ENCODE peak calls at places on chromosomes 3 and 15, in five cellular contexts. P is WERI-Rb-1, E is dorsolateral prefrontal cortex, X is ovary, D is hepatocyte. H is an unnamed sample.

GRCh38 chr15:69059170-69059943 is 44.9 kb downstream of the NOX5 start:
- DNase-seq in P (peak; percentile 91), E (peak; percentile 95), X (peak; percentile 90), D (peak; percentile 93), H (peak; percentile 89)

GRCh38 chr3:195095035-195095703 is 175.8 kb downstream of the XXYLT1 start:
- DNase-seq in P (no peak), E (no peak), X (no peak), D (no peak), H (peak; percentile 8)

GRCh38 chr15:76335129-76335850 is 1.3 kb upstream of the ISL2 start:
- DNase-seq in P (peak; percentile 15), E (no peak), X (no peak), D (no peak), H (no peak)

GRCh38 chr3:46947981-46948791 is 28.4 kb downstream of the CCDC12 start:
- DNase-seq in P (peak; percentile 81), E (no peak), X (no peak), D (peak; percentile 91), H (peak; percentile 51)

GRCh38 chr3:145692751-145693150 is 468.2 kb downstream of the PLOD2 start:
- DNase-seq in P (no peak), E (no peak), X (no peak), D (no peak), H (no peak)

GRCh38 chr15:59172289-59172901 is 34.2 kb upstream of the LDHAL6B start:
- DNase-seq in P (no peak), E (no peak), X (no peak), D (no peak), H (no peak)

GRCh38 chr3:10531031-10531430 is 25.6 kb upstream of the ATP2B2 start:
- DNase-seq in P (no peak), E (peak; percentile 16), X (no peak), D (no peak), H (no peak)

GRCh38 chr3:36796896-36797295 is 32.5 kb upstream of the DCLK3 start:
- DNase-seq in P (no peak), E (no peak), X (no peak), D (peak; percentile 22), H (no peak)

GRCh38 chr3:171372694-171373093 is 87.5 kb downstream of the TNIK start:
- DNase-seq in P (no peak), E (no peak), X (no peak), D (no peak), H (no peak)

GRCh38 chr3:109081746-109082510 is 36.0 kb downstream of the MORC1 start:
- DNase-seq in P (peak; percentile 28), E (no peak), X (no peak), D (peak; percentile 70), H (no peak)

GRCh38 chr3:13812039-13812438 is 67.8 kb downstream of the WNT7A start:
- DNase-seq in P (no peak), E (peak; percentile 68), X (no peak), D (no peak), H (no peak)

GRCh38 chr3:57977755-57978715 is 30.2 kb upstream of the FLNB start:
- DNase-seq in P (no peak), E (no peak), X (no peak), D (peak; percentile 65), H (no peak)

GRCh38 chr15:31440754-31441298 is 114.2 kb downstream of the KLF13 start:
- DNase-seq in P (no peak), E (no peak), X (peak; percentile 42), D (peak; percentile 49), H (peak; percentile 67)

GRCh38 chr3:58532794-58533220 is 4.2 kb downstream of the ACOX2 start:
- DNase-seq in P (peak; percentile 81), E (peak; percentile 77), X (peak; percentile 70), D (peak; percentile 89), H (peak; percentile 68)

GRCh38 chr3:55042591-55042990 is 114.7 kb upstream of the LRTM1 start:
- DNase-seq in P (no peak), E (no peak), X (no peak), D (no peak), H (no peak)

GRCh38 chr15:85412956-85413854 is 32.8 kb downstream of the AKAP13 start:
- DNase-seq in P (no peak), E (no peak), X (peak; percentile 46), D (peak; percentile 68), H (peak; percentile 35)
- H3K4me3 ChIP-seq in P (no peak overlapping the region), E (no peak overlapping the region), X (no peak overlapping the region), D (no peak overlapping the region), H (peak overlapping the region; percentile 44)

GRCh38 chr15:33908396-33908795 is 59.9 kb upstream of the CHRM5 start:
- DNase-seq in P (no peak), E (no peak), X (no peak), D (no peak), H (no peak)

GRCh38 chr15:33902043-33902442 is 66.3 kb upstream of the CHRM5 start:
- DNase-seq in P (no peak), E (no peak), X (no peak), D (no peak), H (no peak)

GRCh38 chr15:33907326-33907725 is 61.0 kb upstream of the CHRM5 start:
- DNase-seq in P (no peak), E (no peak), X (no peak), D (no peak), H (no peak)

GRCh38 chr15:33903661-33904060 is 64.6 kb upstream of the CHRM5 start:
- DNase-seq in P (no peak), E (no peak), X (no peak), D (no peak), H (no peak)
- H3K27ac ChIP-seq in P (no peak overlapping the region), E (no peak overlapping the region), X (no peak overlapping the region), D (no peak overlapping the region), H (no peak overlapping the region)

DNA sequence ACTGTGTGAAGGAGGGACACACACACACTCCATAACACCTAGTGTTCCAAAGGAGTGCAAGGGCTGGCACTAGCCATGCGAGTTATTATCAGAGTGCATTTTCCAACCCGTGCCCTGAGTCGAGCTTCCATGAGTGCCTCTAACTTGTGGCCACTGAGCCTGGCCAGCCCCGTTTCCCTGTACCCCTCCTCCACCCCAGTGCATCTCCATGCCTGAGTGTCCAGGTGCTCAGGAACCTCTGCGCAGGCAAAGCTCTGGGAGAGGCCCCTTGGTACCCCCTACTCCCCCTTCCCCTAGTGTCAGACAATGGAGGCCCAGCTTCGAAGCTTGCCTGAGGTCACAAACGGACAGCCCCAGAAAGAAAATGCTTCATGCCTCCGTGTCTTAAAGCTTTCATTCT is 45.2 kb upstream of the HES1 start:
- DNase-seq in P (no peak), E (no peak), X (no peak), D (no peak), H (no peak)
- H3K4me3 ChIP-seq in P (no peak overlapping the region), E (no peak overlapping the region), X (no peak overlapping the region), D (no peak overlapping the region), H (no peak overlapping the region)

GRCh38 chr3:71110531-71111222 is 472.9 kb downstream of the FOXP1 start:
- DNase-seq in P (no peak), E (no peak), X (no peak), D (no peak), H (no peak)

GRCh38 chr3:71112576-71112975 is 471.0 kb downstream of the FOXP1 start:
- DNase-seq in P (no peak), E (no peak), X (no peak), D (no peak), H (no peak)

GRCh38 chr3:71109241-71109976 is 474.1 kb downstream of the FOXP1 start:
- DNase-seq in P (no peak), E (no peak), X (no peak), D (no peak), H (no peak)

GRCh38 chr3:71109977-71110285 is 473.6 kb downstream of the FOXP1 start:
- DNase-seq in P (no peak), E (no peak), X (no peak), D (no peak), H (no peak)

GRCh38 chr3:71111784-71112440 is 471.6 kb downstream of the FOXP1 start:
- DNase-seq in P (no peak), E (no peak), X (no peak), D (no peak), H (no peak)
- H3K27ac ChIP-seq in P (no peak overlapping the region), E (no peak overlapping the region), X (no peak overlapping the region), D (no peak overlapping the region), H (no peak overlapping the region)

DNA sequence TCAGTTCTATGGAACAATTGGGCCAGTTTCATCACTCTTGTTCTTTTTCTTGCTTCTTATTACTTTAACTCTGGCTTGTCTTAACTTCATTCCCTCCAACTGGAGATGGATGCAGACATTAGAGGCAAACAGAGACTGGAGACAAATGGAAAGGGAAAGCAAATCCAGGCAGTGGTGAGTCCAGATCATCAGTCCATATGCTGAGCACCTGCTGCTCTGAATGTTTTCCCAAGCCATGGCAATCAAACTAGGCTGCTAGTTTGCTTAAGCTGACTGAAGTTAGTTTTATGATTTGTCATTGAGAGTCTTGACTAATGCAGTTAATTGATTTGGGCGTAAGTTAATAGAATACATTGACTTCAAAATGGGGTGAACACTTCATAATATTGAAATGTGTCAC is 41.0 kb upstream of the TBC1D5 start:
- DNase-seq in P (no peak), E (no peak), X (no peak), D (no peak), H (no peak)
- H3K4me3 ChIP-seq in P (no peak overlapping the region), E (no peak overlapping the region), X (no peak overlapping the region), D (no peak overlapping the region), H (no peak overlapping the region)

DNA sequence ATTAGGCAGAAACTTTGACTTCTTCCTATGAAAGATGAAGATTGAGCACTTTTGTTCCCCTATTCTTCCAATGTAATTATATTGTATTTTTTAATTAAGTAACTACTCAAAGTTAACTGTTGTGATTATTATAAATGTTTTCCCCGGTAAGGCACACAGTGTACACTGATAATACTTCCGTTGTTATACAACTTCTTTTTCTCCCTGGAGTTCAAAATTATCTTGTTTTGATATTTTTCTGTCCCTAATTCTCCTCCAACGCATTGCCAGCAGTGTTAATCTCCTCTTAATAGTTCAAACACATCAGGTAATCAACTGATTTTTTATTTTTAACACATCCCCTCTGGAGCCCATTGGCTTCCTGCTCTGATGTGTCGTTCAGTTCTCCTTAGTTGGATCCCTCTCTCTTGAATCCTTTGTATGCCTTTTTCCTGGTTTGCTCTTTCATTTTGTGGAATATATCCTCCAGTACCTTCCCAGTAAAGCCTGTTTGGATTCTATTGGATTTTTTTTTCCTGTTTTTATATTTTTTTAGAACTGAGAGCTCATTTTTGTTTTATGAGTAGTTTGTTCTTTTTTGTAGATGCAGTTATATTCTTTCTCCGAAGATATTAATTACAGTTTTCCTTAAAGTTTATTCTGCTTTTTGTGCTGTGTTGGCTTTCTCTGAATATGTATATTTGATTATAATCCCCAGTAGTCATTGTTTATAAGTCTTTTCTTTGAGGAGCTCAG is 32.2 kb upstream of the MFSD1 start:
- DNase-seq in P (no peak), E (no peak), X (no peak), D (no peak), H (no peak)
- H3K27ac ChIP-seq in P (no peak overlapping the region), E (no peak overlapping the region), X (peak overlapping the region; percentile 30), D (peak overlapping the region; percentile 71), H (peak overlapping the region; percentile 81)